ENCODE peak calls at places on chromosomes 4 and X, in six cellular contexts. J, T, M, G, N and U are unnamed samples.

GRCh38 chr4:7342223-7342576 is 92.5 kb downstream of the PSAPL1 start:
- DNase-seq in J (no peak), N (no peak), T (no peak), M (no peak), G (no peak), U (no peak)

GRCh38 chr4:140718240-140718639 is 37.9 kb downstream of the TBC1D9 start:
- DNase-seq in M (peak; percentile 89), J (no peak), T (no peak), G (no peak), N (no peak), U (no peak)

GRCh38 chr4:5758741-5759140 is 47.7 kb downstream of the EVC start:
- DNase-seq in N (peak; percentile 73), J (no peak), T (no peak), M (peak; percentile 100), G (no peak), U (no peak)

GRCh38 chr4:89212666-89213381 is 94.8 kb downstream of the GPRIN3 start:
- DNase-seq in G (no peak), N (no peak), J (no peak), M (peak; percentile 18), T (no peak), U (no peak)

GRCh38 chrX:20454117-20454516 is 187.4 kb upstream of the RPS6KA3 start:
- DNase-seq in T (no peak), G (no peak), M (no peak), N (no peak), J (no peak), U (no peak)

GRCh38 chr4:58144721-58145120 is 1034.5 kb upstream of the IGFBP7 start:
- DNase-seq in T (no peak), N (no peak), J (no peak), M (no peak), G (no peak), U (no peak)

GRCh38 chr4:122661661-122662160 is 40.8 kb upstream of the IL21 start:
- DNase-seq in J (no peak), T (no peak), G (no peak), M (no peak), N (no peak), U (no peak)

GRCh38 chr4:113434247-113434587 is 327.3 kb downstream of the CAMK2D start:
- DNase-seq in M (peak; percentile 49), J (no peak), G (no peak), N (no peak), T (no peak), U (no peak)